ENCODE peak calls at places on chromosomes 6 and 20, in four cellular contexts. One of them, this sample, is unnamed.

GRCh38 chr20:61369731-61370520 is 117.9 kb downstream of the CDH4 start:
- DNase-seq in brain microvascular endothelial cell: no peak
- DNase-seq in HFF-Myc: no peak
- DNase-seq in CD4-positive, CD25-positive, alpha-beta regulatory T cell: no peak
- DNase-seq in this sample: no peak

GRCh38 chr6:1931817-1932216 is 313.6 kb downstream of the GMDS start:
- DNase-seq in brain microvascular endothelial cell: no peak
- DNase-seq in HFF-Myc: no peak
- DNase-seq in CD4-positive, CD25-positive, alpha-beta regulatory T cell: no peak
- DNase-seq in this sample: no peak

GRCh38 chr6:46921059-46921458 is 679 bp downstream of the ADGRF5 start:
- DNase-seq in brain microvascular endothelial cell: no peak
- DNase-seq in HFF-Myc: no peak
- DNase-seq in CD4-positive, CD25-positive, alpha-beta regulatory T cell: no peak
- DNase-seq in this sample: no peak

GRCh38 chr20:58640446-58640845 is 10.6 kb upstream of the STX16 start:
- DNase-seq in brain microvascular endothelial cell: peak
- DNase-seq in HFF-Myc: no peak
- DNase-seq in CD4-positive, CD25-positive, alpha-beta regulatory T cell: no peak
- DNase-seq in this sample: no peak

GRCh38 chr6:142542704-142543233 is 241.0 kb downstream of the ADGRG6 start:
- DNase-seq in brain microvascular endothelial cell: peak
- DNase-seq in HFF-Myc: no peak
- DNase-seq in CD4-positive, CD25-positive, alpha-beta regulatory T cell: no peak
- DNase-seq in this sample: no peak

GRCh38 chr6:100084301-100085161 is 90.5 kb upstream of the MCHR2 start:
- DNase-seq in brain microvascular endothelial cell: no peak
- DNase-seq in HFF-Myc: peak
- DNase-seq in CD4-positive, CD25-positive, alpha-beta regulatory T cell: no peak
- DNase-seq in this sample: no peak

GRCh38 chr6:158742988-158743651 is 76.0 kb downstream of the EZR start:
- DNase-seq in brain microvascular endothelial cell: no peak
- DNase-seq in HFF-Myc: no peak
- DNase-seq in CD4-positive, CD25-positive, alpha-beta regulatory T cell: no peak
- DNase-seq in this sample: no peak

GRCh38 chr6:166637806-166638458 is 10.9 kb upstream of the RPS6KA2 start:
- DNase-seq in brain microvascular endothelial cell: no peak
- DNase-seq in HFF-Myc: no peak
- DNase-seq in CD4-positive, CD25-positive, alpha-beta regulatory T cell: no peak
- DNase-seq in this sample: no peak

GRCh38 chr6:141103246-141103645 is 1029.5 kb upstream of the GJE1 start:
- DNase-seq in brain microvascular endothelial cell: no peak
- DNase-seq in HFF-Myc: no peak
- DNase-seq in CD4-positive, CD25-positive, alpha-beta regulatory T cell: no peak
- DNase-seq in this sample: no peak

GRCh38 chr20:36527331-36528125 is 13.8 kb upstream of the MYL9 start:
- DNase-seq in brain microvascular endothelial cell: no peak
- DNase-seq in HFF-Myc: no peak
- DNase-seq in CD4-positive, CD25-positive, alpha-beta regulatory T cell: no peak
- DNase-seq in this sample: no peak

GRCh38 chr20:57008217-57008616 is 258.2 kb downstream of the BMP7 start:
- DNase-seq in brain microvascular endothelial cell: no peak
- DNase-seq in HFF-Myc: no peak
- DNase-seq in CD4-positive, CD25-positive, alpha-beta regulatory T cell: no peak
- DNase-seq in this sample: no peak

GRCh38 chr6:42779521-42779920 is 2.3 kb upstream of the BICRAL start:
- DNase-seq in brain microvascular endothelial cell: no peak
- DNase-seq in HFF-Myc: no peak
- DNase-seq in CD4-positive, CD25-positive, alpha-beta regulatory T cell: no peak
- DNase-seq in this sample: no peak

GRCh38 chr6:75098709-75099108 is 107.1 kb downstream of the COL12A1 start:
- DNase-seq in brain microvascular endothelial cell: peak
- DNase-seq in HFF-Myc: peak
- DNase-seq in CD4-positive, CD25-positive, alpha-beta regulatory T cell: no peak
- DNase-seq in this sample: peak

GRCh38 chr6:152484806-152485205 is 152.4 kb downstream of the SYNE1 start:
- DNase-seq in brain microvascular endothelial cell: no peak
- DNase-seq in HFF-Myc: no peak
- DNase-seq in CD4-positive, CD25-positive, alpha-beta regulatory T cell: no peak
- DNase-seq in this sample: no peak

GRCh38 chr6:150169609-150170008 is 26.8 kb downstream of the PPP1R14C start:
- DNase-seq in brain microvascular endothelial cell: peak
- DNase-seq in HFF-Myc: no peak
- DNase-seq in CD4-positive, CD25-positive, alpha-beta regulatory T cell: no peak
- DNase-seq in this sample: no peak

GRCh38 chr6:31308050-31308844 is 36.4 kb upstream of the HLA-C start:
- DNase-seq in brain microvascular endothelial cell: no peak
- DNase-seq in HFF-Myc: no peak
- DNase-seq in CD4-positive, CD25-positive, alpha-beta regulatory T cell: peak
- DNase-seq in this sample: no peak

GRCh38 chr6:13694562-13694961 is 17.1 kb downstream of the RANBP9 start:
- DNase-seq in brain microvascular endothelial cell: no peak
- DNase-seq in HFF-Myc: no peak
- DNase-seq in CD4-positive, CD25-positive, alpha-beta regulatory T cell: no peak
- DNase-seq in this sample: no peak

GRCh38 chr6:15363523-15364400 is 117.9 kb downstream of the JARID2 start:
- DNase-seq in brain microvascular endothelial cell: no peak
- DNase-seq in HFF-Myc: no peak
- DNase-seq in CD4-positive, CD25-positive, alpha-beta regulatory T cell: no peak
- DNase-seq in this sample: no peak

GRCh38 chr6:30100585-30101422 is 12.1 kb downstream of the TRIM31 start:
- DNase-seq in brain microvascular endothelial cell: no peak
- DNase-seq in HFF-Myc: no peak
- DNase-seq in CD4-positive, CD25-positive, alpha-beta regulatory T cell: peak
- DNase-seq in this sample: no peak

GRCh38 chr6:40169878-40170277 is 235.6 kb upstream of the MOCS1 start:
- DNase-seq in brain microvascular endothelial cell: no peak
- DNase-seq in HFF-Myc: no peak
- DNase-seq in CD4-positive, CD25-positive, alpha-beta regulatory T cell: no peak
- DNase-seq in this sample: no peak

GRCh38 chr6:111823831-111824607 is 49.2 kb downstream of the FYN start:
- DNase-seq in brain microvascular endothelial cell: peak
- DNase-seq in HFF-Myc: peak
- DNase-seq in CD4-positive, CD25-positive, alpha-beta regulatory T cell: no peak
- DNase-seq in this sample: peak

GRCh38 chr6:10400330-10400729 is 14.5 kb downstream of the TFAP2A start:
- DNase-seq in brain microvascular endothelial cell: no peak
- DNase-seq in HFF-Myc: no peak
- DNase-seq in CD4-positive, CD25-positive, alpha-beta regulatory T cell: no peak
- DNase-seq in this sample: no peak

GRCh38 chr6:25181923-25182322 is 97.3 kb upstream of the CARMIL1 start:
- DNase-seq in brain microvascular endothelial cell: no peak
- DNase-seq in HFF-Myc: no peak
- DNase-seq in CD4-positive, CD25-positive, alpha-beta regulatory T cell: no peak
- DNase-seq in this sample: no peak

GRCh38 chr6:71248306-71248705 is 40.3 kb upstream of the OGFRL1 start:
- DNase-seq in brain microvascular endothelial cell: peak
- DNase-seq in HFF-Myc: peak
- DNase-seq in CD4-positive, CD25-positive, alpha-beta regulatory T cell: no peak
- DNase-seq in this sample: peak

GRCh38 chr20:63055575-63056235 is 48.9 kb upstream of the BHLHE23 start:
- DNase-seq in brain microvascular endothelial cell: no peak
- DNase-seq in HFF-Myc: no peak
- DNase-seq in CD4-positive, CD25-positive, alpha-beta regulatory T cell: no peak
- DNase-seq in this sample: no peak

GRCh38 chr6:43669050-43669921 is 18.3 kb downstream of the MRPS18A start:
- DNase-seq in brain microvascular endothelial cell: no peak
- DNase-seq in HFF-Myc: no peak
- DNase-seq in CD4-positive, CD25-positive, alpha-beta regulatory T cell: no peak
- DNase-seq in this sample: no peak

GRCh38 chr20:47989957-47990356 is 204.7 kb upstream of the SULF2 start:
- DNase-seq in brain microvascular endothelial cell: no peak
- DNase-seq in HFF-Myc: no peak
- DNase-seq in CD4-positive, CD25-positive, alpha-beta regulatory T cell: no peak
- DNase-seq in this sample: no peak

GRCh38 chr20:58433759-58434158 is 44.7 kb downstream of the VAPB start:
- DNase-seq in brain microvascular endothelial cell: peak
- DNase-seq in HFF-Myc: peak
- DNase-seq in CD4-positive, CD25-positive, alpha-beta regulatory T cell: no peak
- DNase-seq in this sample: no peak

GRCh38 chr6:40763001-40763400 is 175.8 kb upstream of the LRFN2 start:
- DNase-seq in brain microvascular endothelial cell: no peak
- DNase-seq in HFF-Myc: no peak
- DNase-seq in CD4-positive, CD25-positive, alpha-beta regulatory T cell: no peak
- DNase-seq in this sample: no peak

GRCh38 chr6:113414511-113414910 is 442.6 kb upstream of the MARCKS start:
- DNase-seq in brain microvascular endothelial cell: peak
- DNase-seq in HFF-Myc: peak
- DNase-seq in CD4-positive, CD25-positive, alpha-beta regulatory T cell: no peak
- DNase-seq in this sample: no peak

GRCh38 chr20:36248836-36249235 is 12.6 kb downstream of the AAR2 start:
- DNase-seq in brain microvascular endothelial cell: no peak
- DNase-seq in HFF-Myc: no peak
- DNase-seq in CD4-positive, CD25-positive, alpha-beta regulatory T cell: no peak
- DNase-seq in this sample: no peak